ENCODE peak calls at places on chromosome 5, in five cellular contexts. S, B, M, H and F are unnamed samples.

GRCh38 chr5:141917760-141918159 is 5.9 kb upstream of the DELE1 start:
- DNase-seq in H (no peak), S (no peak), B (no peak), M (no peak), F (no peak)

GRCh38 chr5:58231041-58231440 is 228.8 kb downstream of the PLK2 start:
- DNase-seq in M (no peak), B (no peak), H (no peak), S (no peak), F (no peak)

GRCh38 chr5:96655085-96655484 is 7.1 kb upstream of the CAST start:
- DNase-seq in H (no peak), B (no peak), S (no peak), M (no peak), F (no peak)

GRCh38 chr5:38426493-38426892 is 130.0 kb downstream of the LIFR start:
- DNase-seq in S (no peak), B (no peak), H (no peak), M (peak; percentile 9), F (no peak)

GRCh38 chr5:136246122-136246521 is 53.2 kb upstream of the SMIM32 start:
- DNase-seq in B (no peak), M (no peak), S (no peak), H (no peak), F (no peak)

GRCh38 chr5:176530983-176531901 is 6.0 kb downstream of the RNF44 start:
- DNase-seq in M (no peak), H (no peak), B (no peak), S (peak; percentile 85), F (peak; percentile 84)

GRCh38 chr5:10328323-10328722 is 20.6 kb upstream of the CMBL start:
- DNase-seq in B (no peak), S (no peak), H (no peak), M (no peak), F (no peak)

GRCh38 chr5:135246923-135247795 is 151.9 kb downstream of the MACROH2A1 start:
- DNase-seq in H (peak; percentile 90), M (peak; percentile 73), B (no peak), S (no peak), F (peak; percentile 64)

GRCh38 chr5:87229780-87230179 is 37.9 kb upstream of the RASA1 start:
- DNase-seq in H (no peak), M (no peak), B (no peak), S (no peak), F (no peak)

GRCh38 chr5:115810776-115811175 is 5.7 kb downstream of the CDO1 start:
- DNase-seq in S (no peak), B (no peak), H (no peak), M (no peak), F (no peak)

DNA sequence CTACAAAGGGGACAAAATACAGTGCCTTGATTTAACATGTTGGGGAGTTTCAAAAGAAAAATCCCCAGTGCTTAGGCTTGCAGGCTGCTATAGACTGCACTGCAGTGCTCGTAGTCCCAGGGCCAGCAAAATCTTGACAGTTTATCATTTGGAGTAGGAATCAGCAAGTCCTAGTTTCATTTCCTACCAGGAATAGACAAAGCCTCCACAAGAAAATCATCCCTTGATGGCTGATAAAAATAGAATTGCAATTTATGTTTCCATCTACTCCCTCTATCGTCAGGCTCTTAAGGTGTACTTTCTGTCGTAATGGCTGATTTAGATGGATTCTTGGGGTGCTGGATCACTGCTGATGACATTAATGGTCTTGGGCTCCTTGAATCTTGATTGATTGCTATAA is 171.6 kb downstream of the PIK3R1 start:
- DNase-seq in H (no peak), S (no peak), B (no peak), M (no peak), F (no peak)
- H3K4me1 ChIP-seq in H (no peaks in the 10 kb centered on the region), S (no peaks in the 10 kb centered on the region), B (peaks cover 14% of the 10 kb centered on the region), M (peaks cover 14% of the 10 kb centered on the region), F (no peaks in the 10 kb centered on the region)

DNA sequence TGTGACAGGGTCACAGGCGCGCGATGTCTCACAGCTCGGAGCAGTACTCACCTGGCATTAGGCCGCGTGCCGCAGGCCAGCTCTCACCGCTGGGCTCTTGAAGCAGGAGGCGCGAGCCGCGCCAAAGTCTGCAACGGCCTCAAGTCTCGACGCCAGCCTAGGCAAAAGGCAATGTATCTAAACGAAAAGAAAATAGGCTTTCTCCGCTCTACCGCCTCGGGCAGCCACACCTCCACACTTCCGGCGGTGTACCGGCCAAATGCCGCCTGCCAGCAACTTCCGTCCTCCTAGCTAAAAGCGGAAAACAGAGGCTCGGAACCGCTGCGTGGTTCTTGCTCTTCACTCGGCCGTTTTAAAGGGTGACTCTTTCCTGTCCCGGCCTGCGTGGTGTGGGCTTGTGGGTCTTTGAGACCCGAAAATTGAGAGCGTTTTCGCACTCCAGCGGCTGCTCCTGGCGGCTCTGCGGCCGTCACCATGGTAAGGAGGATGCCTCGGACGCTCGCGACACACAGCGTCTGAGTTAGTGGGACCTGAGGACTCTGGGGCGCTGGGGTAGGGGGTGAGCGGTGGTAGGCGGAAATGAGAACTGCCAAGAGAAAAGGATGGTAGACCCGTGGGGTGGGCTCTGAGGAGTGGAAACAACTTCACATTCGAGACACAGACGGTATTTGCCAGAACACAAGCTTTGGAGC is at the start of the genes GFM2 and NSA2:
- DNase-seq in S (peak; percentile 80), M (peak; percentile 94), B (peak; percentile 94), H (peak; percentile 95), F (peak; percentile 94)
- TF ChIP-seq EP300 in S (no peak), M (no peak), B (no peak), H (no peak), F (no peak)

GRCh38 chr5:67315802-67316103 is 119.2 kb upstream of the CD180 start:
- DNase-seq in H (no peak), B (no peak), S (no peak), M (no peak), F (no peak)

GRCh38 chr5:67311208-67311607 is 114.6 kb upstream of the CD180 start:
- DNase-seq in H (no peak), B (no peak), M (no peak), S (no peak), F (no peak)

GRCh38 chr5:67318746-67319145 is 122.1 kb upstream of the CD180 start:
- DNase-seq in S (no peak), M (no peak), B (no peak), H (no peak), F (no peak)

GRCh38 chr5:67310740-67311139 is 114.1 kb upstream of the CD180 start:
- DNase-seq in B (no peak), S (no peak), H (no peak), M (no peak), F (no peak)

DNA sequence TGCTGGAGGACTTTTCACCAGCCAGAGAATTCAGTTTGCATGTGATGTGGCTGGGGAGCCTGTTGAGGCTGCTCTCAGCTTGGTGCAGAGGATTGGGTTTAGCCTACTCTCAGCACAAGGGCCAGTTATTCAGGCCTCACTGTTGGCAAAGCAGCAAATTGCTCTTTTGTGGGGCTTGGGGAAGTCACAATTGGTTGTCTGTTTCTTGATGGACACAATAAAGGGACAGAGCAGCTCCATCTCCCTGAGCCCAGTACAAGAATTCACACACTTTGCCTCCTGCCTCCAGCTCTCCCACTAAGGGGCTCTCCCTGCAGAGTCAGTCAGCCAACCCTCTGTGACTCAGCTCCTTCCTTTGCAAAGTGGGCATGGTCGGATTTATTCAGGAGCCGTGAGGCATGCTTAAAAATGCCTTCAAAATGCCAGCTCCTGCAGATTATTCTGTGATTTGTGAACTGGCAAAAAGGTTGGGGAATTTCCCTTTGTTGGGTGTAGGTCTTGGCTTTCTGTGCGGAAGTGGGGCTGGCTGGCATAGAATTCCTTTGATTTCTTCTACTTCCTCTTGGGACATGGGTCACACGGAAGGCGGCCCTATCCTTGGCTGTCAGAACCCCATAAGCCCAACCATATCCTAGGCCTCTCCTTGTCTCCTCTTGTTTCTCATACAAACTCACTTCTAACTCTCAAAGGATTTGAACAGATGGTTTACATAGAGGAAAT is 118.6 kb upstream of the CD180 start:
- DNase-seq in M (no peak), B (no peak), H (no peak), S (no peak), F (no peak)
- TF ChIP-seq POLR2AphosphoS5 in M (no peak), B (no peak), H (no peak), S (no peak), F (no peak)

GRCh38 chr5:107428303-107428761 is 242.4 kb downstream of the EFNA5 start:
- DNase-seq in B (no peak), S (no peak), H (no peak), M (no peak), F (no peak)
- H3K4me1 ChIP-seq in B (peaks cover 6% of the 10 kb centered on the region), S (peaks cover 40% of the 10 kb centered on the region), H (no peaks in the 10 kb centered on the region), M (peaks cover 44% of the 10 kb centered on the region), F (no peaks in the 10 kb centered on the region)

DNA sequence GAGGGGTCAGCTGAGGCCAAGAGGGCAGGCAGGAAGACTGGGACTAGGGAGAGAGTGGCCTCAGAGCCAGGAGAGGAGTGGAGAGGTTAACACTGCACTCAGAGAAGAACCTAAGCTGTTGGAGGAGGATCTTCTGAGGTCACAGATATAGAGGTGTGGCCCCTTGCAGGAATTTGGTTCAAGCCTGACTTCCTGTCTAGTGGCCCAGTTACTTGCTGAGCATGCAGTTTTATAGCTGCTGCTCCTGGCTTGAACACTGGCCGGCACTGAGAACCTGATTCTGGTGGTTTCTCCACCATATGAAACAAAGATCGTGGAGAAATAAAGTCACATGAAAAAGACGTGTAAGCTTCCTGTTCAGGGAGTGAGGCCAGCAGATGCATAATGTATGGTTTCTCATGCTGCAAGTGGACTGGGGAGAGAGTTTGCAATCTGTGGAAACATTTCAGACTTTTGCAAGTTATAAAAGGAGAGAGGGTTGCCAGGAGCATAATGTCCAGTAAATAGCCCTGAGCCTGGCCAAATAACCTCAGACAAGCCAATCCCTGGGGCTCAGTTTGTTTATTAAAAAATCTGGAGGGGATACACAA is 82.6 kb downstream of the GALNT10 start:
- DNase-seq in M (no peak), H (no peak), B (peak; percentile 52), S (no peak), F (peak; percentile 76)
- TF ChIP-seq EP300 in M (no peak), H (no peak), B (no peak), S (no peak), F (no peak)

GRCh38 chr5:178854284-178854683 is 5.5 kb upstream of the ZNF354B start:
- DNase-seq in B (no peak), M (no peak), H (no peak), S (no peak), F (no peak)

GRCh38 chr5:178861627-178862026 is 1.9 kb downstream of the ZNF354B start:
- DNase-seq in M (no peak), S (no peak), H (no peak), B (no peak), F (no peak)

GRCh38 chr5:178859625-178860521 is at the start of gene ZNF354B:
- DNase-seq in H (peak; percentile 95), B (peak; percentile 92), S (peak; percentile 91), M (peak; percentile 94), F (peak; percentile 94)
- TF ChIP-seq POLR2AphosphoS5 in H (peak; percentile 94), B (peak; percentile 89), S (peak; percentile 62), M (no peak), F (peak; percentile 85)

DNA sequence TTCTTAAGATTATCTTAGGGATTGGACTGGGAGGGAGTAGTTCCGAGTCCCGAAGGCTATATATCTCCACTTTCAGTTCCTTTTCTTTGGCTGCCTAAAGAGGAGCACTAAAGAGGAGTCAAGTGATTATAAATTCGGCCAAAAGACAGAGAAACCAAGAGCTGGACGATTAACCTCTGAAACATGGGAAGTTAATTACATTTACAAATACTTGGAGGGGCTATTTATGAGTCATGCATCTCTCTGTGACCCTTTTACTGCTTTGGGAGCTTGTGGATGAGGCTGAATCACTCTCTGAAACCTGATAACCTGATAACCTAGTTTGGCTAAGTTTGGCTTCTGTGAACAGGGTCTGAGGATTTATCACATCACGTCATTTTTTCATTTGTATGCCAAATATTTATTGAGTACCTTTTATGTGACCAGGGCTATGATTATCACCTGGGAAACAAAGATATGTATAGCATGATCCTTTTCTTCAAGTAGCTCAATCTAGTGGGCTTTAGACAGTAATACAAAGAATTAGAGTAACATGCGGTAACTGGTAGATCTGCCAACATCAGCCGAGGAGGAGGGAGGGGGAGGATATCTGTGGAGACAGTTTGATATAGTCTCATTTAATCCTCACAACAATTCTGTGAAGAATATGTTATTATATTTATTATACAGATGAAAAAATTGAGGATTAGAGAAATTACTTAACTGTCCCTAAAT is 180.9 kb downstream of the CD180 start:
- DNase-seq in S (no peak), H (no peak), B (no peak), M (no peak), F (no peak)
- H3K4me1 ChIP-seq in S (peaks cover 15% of the 10 kb centered on the region), H (peaks cover 50% of the 10 kb centered on the region), B (peaks cover 22% of the 10 kb centered on the region), M (peaks cover 68% of the 10 kb centered on the region), F (peaks cover 57% of the 10 kb centered on the region)